ENCODE peak calls at places on chromosome 10, in five cellular contexts. N is ovary, D is body of pancreas, U is esophagus muscularis mucosa, E is uterus. O is an unnamed sample.

GRCh38 chr10:82194419-82194818 is 319.4 kb downstream of the NRG3 start:
- DNase-seq in U (no peak), E (no peak), D (no peak), N (no peak), O (no peak)

GRCh38 chr10:59865101-59865500 is 41.3 kb downstream of the CCDC6 start:
- DNase-seq in D (peak), E (peak), N (no peak), U (no peak), O (no peak)

GRCh38 chr10:16673443-16673842 is 143.8 kb downstream of the RSU1 start:
- DNase-seq in U (no peak), E (no peak), N (no peak), D (no peak), O (no peak)

GRCh38 chr10:133276435-133277201 is at the start of gene ADAM8:
- DNase-seq in N (no peak), E (no peak), D (no peak), U (no peak), O (peak)

GRCh38 chr10:114281461-114281860 is 42.4 kb downstream of the VWA2 start:
- DNase-seq in U (no peak), D (peak), E (no peak), N (no peak), O (peak)

GRCh38 chr10:57168703-57169240 is 807.7 kb upstream of the ZWINT start:
- DNase-seq in U (no peak), D (no peak), E (no peak), N (no peak), O (no peak)

GRCh38 chr10:112991888-112992491 is 41.9 kb downstream of the TCF7L2 start:
- DNase-seq in N (no peak), E (no peak), U (no peak), D (no peak), O (no peak)

GRCh38 chr10:132417957-132418441 is 21.0 kb downstream of the PWWP2B start:
- DNase-seq in E (no peak), U (no peak), N (no peak), D (peak), O (no peak)

GRCh38 chr10:4543943-4544540 is 282.0 kb upstream of the AKR1E2 start:
- DNase-seq in U (no peak), E (no peak), D (no peak), N (no peak), O (no peak)

GRCh38 chr10:103457176-103457712 is 1.5 kb downstream of the CALHM1 start:
- DNase-seq in U (no peak), N (no peak), D (no peak), E (no peak), O (no peak)

GRCh38 chr10:23965880-23966279 is 243.1 kb upstream of the KIAA1217 start:
- DNase-seq in D (no peak), E (no peak), N (no peak), U (no peak), O (no peak)

GRCh38 chr10:44045020-44045419 is 339.9 kb downstream of the CXCL12 start:
- DNase-seq in E (no peak), N (no peak), U (no peak), D (no peak), O (no peak)

GRCh38 chr10:21083861-21084260 is 186.8 kb upstream of the NEBL start:
- DNase-seq in N (no peak), U (no peak), D (no peak), E (no peak), O (no peak)

GRCh38 chr10:47037654-47038425 is 126.6 kb downstream of the PTPN20 start:
- DNase-seq in N (no peak), U (no peak), D (no peak), E (no peak), O (no peak)

GRCh38 chr10:44051584-44052385 is 333.1 kb downstream of the CXCL12 start:
- DNase-seq in D (peak), E (no peak), U (peak), N (peak), O (no peak)

GRCh38 chr10:21721000-21721670 is 187.1 kb downstream of the MLLT10 start:
- DNase-seq in E (no peak), U (no peak), N (no peak), D (no peak), O (no peak)

GRCh38 chr10:98267894-98268693 is at the start of gene LOXL4:
- DNase-seq in D (peak), N (peak), U (no peak), E (peak), O (no peak)

GRCh38 chr10:132848951-132849545 is 63.1 kb upstream of the NKX6-2 start:
- DNase-seq in E (peak), U (no peak), N (no peak), D (no peak), O (peak)

GRCh38 chr10:28331821-28332220 is 29.0 kb upstream of the MPP7 start:
- DNase-seq in N (no peak), E (no peak), U (no peak), D (no peak), O (no peak)

GRCh38 chr10:44696496-44696895 is 214.6 kb upstream of the TMEM72 start:
- DNase-seq in E (peak), U (no peak), N (no peak), D (no peak), O (no peak)

GRCh38 chr10:24944512-24945255 is 7.7 kb downstream of the PRTFDC1 start:
- DNase-seq in N (no peak), E (no peak), U (peak), D (no peak), O (peak)

GRCh38 chr10:98331888-98332287 is 63.9 kb upstream of the LOXL4 start:
- DNase-seq in N (no peak), E (no peak), U (no peak), D (no peak), O (no peak)

GRCh38 chr10:44386546-44387052 is 1.7 kb upstream of the CXCL12 start:
- DNase-seq in N (peak), D (peak), U (no peak), E (peak), O (peak)

GRCh38 chr10:28986117-28986792 is 302.6 kb upstream of the LYZL1 start:
- DNase-seq in D (no peak), N (no peak), E (no peak), U (no peak), O (no peak)

GRCh38 chr10:127243490-127244272 is 47.3 kb upstream of the INSYN2A start:
- DNase-seq in N (peak), D (peak), U (peak), E (no peak), O (peak)

GRCh38 chr10:6218692-6219493 is 16.2 kb downstream of the PFKFB3 start:
- DNase-seq in U (no peak), E (no peak), D (no peak), N (no peak), O (no peak)

GRCh38 chr10:114328876-114329275 is 75.4 kb downstream of the AFAP1L2 start:
- DNase-seq in N (no peak), D (no peak), E (peak), U (no peak), O (no peak)

GRCh38 chr10:17801507-17801906 is 7.6 kb upstream of the MRC1 start:
- DNase-seq in D (no peak), U (no peak), E (no peak), N (no peak), O (no peak)

GRCh38 chr10:24643679-24644209 is 79.9 kb downstream of the ARHGAP21 start:
- DNase-seq in E (no peak), U (no peak), D (no peak), N (no peak), O (no peak)

GRCh38 chr10:101143354-101143648 is 12.2 kb downstream of the TLX1 start:
- DNase-seq in U (no peak), E (no peak), D (no peak), N (no peak), O (no peak)

GRCh38 chr10:42926831-42927230 is 144.2 kb downstream of the BMS1 start:
- DNase-seq in D (no peak), N (no peak), U (peak), E (no peak), O (no peak)

GRCh38 chr10:154348-154747 is 19.1 kb downstream of the ZMYND11 start:
- DNase-seq in E (no peak), U (no peak), D (no peak), N (no peak), O (no peak)

GRCh38 chr10:130111115-130111847 is 651 bp upstream of the C10orf143 start:
- DNase-seq in N (peak), E (peak), U (peak), D (peak), O (peak)
- TF ChIP-seq POLR2A in N (peak), E (no peak), U (peak), D (peak), O (peak)

DNA sequence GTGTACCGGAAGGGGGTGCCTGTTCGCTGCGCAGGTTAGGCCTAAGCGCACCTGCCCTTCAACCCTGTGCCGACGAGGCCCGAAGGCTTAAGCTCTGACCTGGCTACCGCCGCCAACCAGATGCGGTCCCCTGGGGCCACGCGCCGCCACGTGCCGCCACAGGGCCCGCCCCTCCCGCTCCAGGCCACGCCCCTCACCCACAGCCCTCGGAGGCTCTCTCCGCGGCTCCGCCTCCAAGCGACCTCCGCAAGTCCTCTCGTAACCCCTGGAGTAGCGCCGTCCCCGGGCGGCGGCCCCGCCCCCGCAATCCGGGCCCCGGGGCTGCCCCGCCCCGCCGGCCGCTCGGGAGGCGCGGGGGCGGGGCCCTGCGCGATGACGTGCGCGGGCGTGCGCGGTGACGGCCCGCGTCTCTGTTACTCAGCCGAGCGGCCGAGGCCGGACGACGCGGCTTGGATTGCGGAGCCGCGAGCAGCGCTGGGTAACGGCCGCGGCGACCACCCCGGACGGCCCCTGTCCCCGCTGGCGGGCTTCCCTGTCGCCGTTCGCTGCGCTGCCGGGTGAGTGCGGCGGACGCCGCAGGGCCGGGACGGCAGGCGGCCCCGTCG is at the start of gene MAPK8:
- DNase-seq in E (peak), D (peak), U (no peak), N (peak), O (peak)
- TF ChIP-seq POLR2A in E (peak), D (peak), U (peak), N (peak), O (peak)

DNA sequence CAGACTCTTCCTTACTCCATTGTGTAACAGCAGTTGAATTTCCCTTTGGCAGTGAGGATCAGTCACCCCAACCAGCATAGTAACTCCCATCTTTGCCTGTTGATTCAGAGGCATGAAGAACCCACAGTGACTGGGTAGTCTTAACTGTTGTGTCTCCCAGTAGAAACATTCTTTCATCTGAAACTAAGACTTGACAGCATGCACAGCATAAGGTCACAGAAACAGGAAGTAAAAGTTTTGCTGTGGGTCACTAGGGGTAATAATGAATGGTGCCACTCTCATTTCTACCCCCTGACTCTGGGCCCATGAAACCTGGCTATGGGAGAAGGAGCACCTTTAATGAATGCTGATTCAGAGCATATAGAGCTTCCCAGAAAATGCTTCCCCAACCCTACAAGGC is 8.3 kb upstream of the FRMPD2 start:
- DNase-seq in N (no peak), D (no peak), E (no peak), U (no peak), O (no peak)
- TF ChIP-seq POLR2A in N (no peak), D (no peak), E (no peak), U (no peak), O (no peak)

GRCh38 chr10:99731296-99732032 is 463 bp downstream of the COX15 start:
- DNase-seq in U (no peak), D (no peak), N (no peak), E (no peak), O (no peak)

GRCh38 chr10:99733366-99733765 is 1.3 kb downstream of the CUTC start:
- DNase-seq in E (no peak), U (no peak), D (no peak), N (no peak), O (no peak)

GRCh38 chr10:99730026-99730425 is 1.9 kb downstream of the COX15 start:
- DNase-seq in E (no peak), N (no peak), U (no peak), D (no peak), O (no peak)

GRCh38 chr10:99732033-99732912 is at the start of the genes COX15 and CUTC:
- DNase-seq in U (peak), D (peak), N (peak), E (peak), O (peak)
- TF ChIP-seq POLR2A in U (peak), D (peak), N (peak), E (peak), O (peak)

GRCh38 chr10:95289003-95289920 is 1.5 kb downstream of the PDLIM1 start:
- DNase-seq in D (no peak), U (no peak), N (no peak), E (no peak), O (no peak)
- TF ChIP-seq POLR2A in D (no peak), U (no peak), N (no peak), E (no peak), O (peak)

GRCh38 chr10:69317175-69318086 is 39.1 kb downstream of the HK1 start:
- DNase-seq in N (no peak), E (no peak), U (no peak), D (no peak), O (no peak)
- TF ChIP-seq POLR2A in N (no peak), E (no peak), U (no peak), D (no peak), O (no peak)

GRCh38 chr10:119658274-119658673 is 7.1 kb downstream of the BAG3 start:
- DNase-seq in D (peak), U (peak), N (peak), E (peak), O (peak)
- TF ChIP-seq POLR2A in D (no peak), U (no peak), N (no peak), E (no peak), O (no peak)

DNA sequence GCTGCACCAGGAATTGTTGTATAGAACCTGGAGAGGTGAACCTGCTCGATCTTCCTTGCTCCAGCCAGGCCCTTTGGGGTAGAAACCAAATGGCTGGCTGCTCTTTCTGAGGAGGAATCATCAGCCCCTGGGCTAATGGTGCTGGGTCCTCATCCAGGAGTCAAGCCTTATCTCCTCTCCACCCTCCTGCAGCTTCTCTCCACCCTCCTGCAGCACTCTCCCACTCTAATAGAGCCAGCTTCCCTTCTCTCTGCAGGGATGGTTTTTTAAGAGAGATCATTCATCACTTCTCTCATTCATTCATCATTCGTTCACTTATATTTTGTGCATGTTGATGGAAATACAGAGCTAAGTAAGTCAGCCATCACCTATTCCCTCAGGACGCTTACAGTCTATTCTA is 103.5 kb downstream of the XPNPEP1 start:
- DNase-seq in U (peak), N (no peak), E (no peak), D (no peak), O (no peak)
- TF ChIP-seq POLR2A in U (no peak), N (no peak), E (no peak), D (no peak), O (no peak)